ENCODE peak calls at places on chromosomes 13 and 19, in four cellular contexts. U is A549, K is K562, O is HepG2. D is an unnamed sample.
A peak's percentile ranks its signal among the peaks of the same experiment; 100 is the strongest.

GRCh38 chr19:19615086-19615485 is 3.4 kb downstream of the PBX4 start:
- DNase-seq in U (no peak), K (no peak), O (no peak), D (no peak)

GRCh38 chr13:49042476-49042875 is 66.8 kb downstream of the FNDC3A start:
- DNase-seq in U (no peak), K (no peak), O (no peak), D (no peak)

GRCh38 chr13:23871616-23872220 is 17.5 kb downstream of the MIPEP start:
- DNase-seq in U (no peak), K (peak; percentile 12), O (peak; percentile 39), D (no peak)

GRCh38 chr13:27259831-27260230 is 8.5 kb downstream of the RPL21 start:
- DNase-seq in U (no peak), K (no peak), O (no peak), D (no peak)

GRCh38 chr13:21037656-21038055 is 23.7 kb downstream of the LATS2 start:
- DNase-seq in U (no peak), K (no peak), O (no peak), D (no peak)

GRCh38 chr19:17626456-17626855 is 61.7 kb downstream of the UNC13A start:
- DNase-seq in U (no peak), K (no peak), O (no peak), D (no peak)

GRCh38 chr13:35512271-35512920 is 35.9 kb upstream of the MAB21L1 start:
- DNase-seq in U (no peak), K (no peak), O (no peak), D (no peak)

GRCh38 chr13:34243396-34243795 is 425.4 kb downstream of the RFC3 start:
- DNase-seq in U (no peak), K (no peak), O (no peak), D (no peak)

GRCh38 chr19:18843960-18844359 is 12.2 kb downstream of the UPF1 start:
- DNase-seq in U (no peak), K (no peak), O (no peak), D (no peak)

GRCh38 chr19:4376991-4377781 is 23.2 kb downstream of the SH3GL1 start:
- DNase-seq in U (no peak), K (no peak), O (no peak), D (no peak)

GRCh38 chr19:8145969-8146368 is 3.4 kb downstream of the FBN3 start:
- DNase-seq in U (no peak), K (peak; percentile 41), O (no peak), D (no peak)

GRCh38 chr13:31807090-31807541 is 67.8 kb downstream of the RXFP2 start:
- DNase-seq in U (no peak), K (no peak), O (no peak), D (no peak)

GRCh38 chr13:65034266-65034665 is 2195.9 kb downstream of the PCDH9 start:
- DNase-seq in U (no peak), K (no peak), O (no peak), D (no peak)

GRCh38 chr19:50046649-50047503 is 21.1 kb downstream of the ZNF473 start:
- DNase-seq in U (no peak), K (peak; percentile 50), O (peak; percentile 60), D (no peak)

GRCh38 chr19:42421591-42422031 is 5.6 kb downstream of the LIPE start:
- DNase-seq in U (no peak), K (no peak), O (no peak), D (no peak)
- H3K4me1 ChIP-seq in U (peaks cover 18% of the 10 kb centered on the region), K (peaks cover 25% of the 10 kb centered on the region), O (peaks cover 60% of the 10 kb centered on the region), D (peaks cover 3% of the 10 kb centered on the region)

GRCh38 chr13:50893211-50893852 is 16.3 kb upstream of the RNASEH2B start:
- DNase-seq in U (no peak), K (no peak), O (no peak), D (no peak)
- TF ChIP-seq PHF8 in U (no peak), K (no peak), O (no peak), D (no peak)

DNA sequence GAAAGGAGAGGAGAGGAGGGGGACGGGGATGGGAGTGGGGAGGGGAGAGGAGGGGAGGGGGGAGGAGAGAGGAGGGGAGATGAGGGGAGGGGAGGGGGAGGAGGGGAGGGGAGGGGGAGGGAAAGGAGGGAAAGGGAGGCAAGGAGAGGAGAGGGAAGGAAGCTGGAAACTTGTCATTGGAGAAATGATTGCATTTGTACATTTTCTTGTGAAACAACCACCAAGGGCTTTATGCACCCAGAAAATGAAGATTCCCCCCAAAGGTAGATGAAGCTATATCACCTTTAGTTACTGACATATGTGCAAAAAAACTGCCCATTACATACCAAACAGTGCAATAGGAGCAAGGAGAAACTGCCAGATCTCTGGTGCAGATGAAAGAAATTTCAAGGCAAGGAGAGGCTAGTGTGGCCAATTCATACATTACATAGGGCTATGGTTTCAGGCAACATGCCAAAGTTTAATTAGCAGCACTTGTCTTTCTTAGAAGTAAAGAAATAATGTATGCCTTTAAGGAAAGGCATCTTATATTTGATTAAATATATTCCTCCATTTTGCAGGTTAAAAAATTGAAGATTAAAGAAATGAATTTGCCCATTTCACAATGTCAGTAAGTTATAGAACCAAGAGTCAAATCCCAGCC is 49.5 kb upstream of the STK24 start:
- DNase-seq in U (no peak), K (no peak), O (no peak), D (peak; percentile 8)
- H3K4me1 ChIP-seq in U (peaks cover 6% of the 10 kb centered on the region), K (no peaks in the 10 kb centered on the region), O (peaks cover 14% of the 10 kb centered on the region), D (peaks cover 3% of the 10 kb centered on the region)

GRCh38 chr13:110390572-110390971 is 83.5 kb downstream of the COL4A2 start:
- DNase-seq in U (no peak), K (no peak), O (no peak), D (no peak)
- TF ChIP-seq PHF8 in U (no peak), K (no peak), O (no peak), D (no peak)

GRCh38 chr13:77893066-77893465 is 25.6 kb downstream of the EDNRB start:
- DNase-seq in U (no peak), K (no peak), O (no peak), D (no peak)

GRCh38 chr13:77894743-77895142 is 23.9 kb downstream of the EDNRB start:
- DNase-seq in U (no peak), K (no peak), O (no peak), D (no peak)

GRCh38 chr13:77896536-77896935 is 22.1 kb downstream of the EDNRB start:
- DNase-seq in U (no peak), K (no peak), O (no peak), D (no peak)

GRCh38 chr13:77898097-77898496 is 20.5 kb downstream of the EDNRB start:
- DNase-seq in U (no peak), K (no peak), O (no peak), D (no peak)

DNA sequence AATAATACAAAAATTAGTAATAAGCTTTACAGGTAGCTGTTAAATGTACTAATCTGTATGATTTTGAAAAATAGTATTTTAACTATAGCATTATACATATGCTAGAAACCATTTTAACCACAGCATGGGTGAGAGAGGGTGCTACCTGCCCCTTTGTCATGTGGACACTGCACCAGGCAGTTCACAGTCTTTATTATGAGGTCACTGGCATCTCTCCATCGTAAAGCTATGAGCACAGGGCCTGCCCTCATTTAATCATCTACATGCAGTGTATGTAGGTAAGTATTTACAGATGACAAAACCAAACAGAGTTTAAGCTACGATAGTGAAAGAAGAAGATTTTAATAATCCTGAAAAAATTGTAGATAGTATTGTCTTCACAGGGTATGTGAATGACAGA is 21.7 kb downstream of the EDNRB start:
- DNase-seq in U (no peak), K (no peak), O (no peak), D (no peak)
- H3K4me1 ChIP-seq in U (no peaks in the 10 kb centered on the region), K (no peaks in the 10 kb centered on the region), O (no peaks in the 10 kb centered on the region), D (no peaks in the 10 kb centered on the region)

D was measured in H1.